ENCODE peak calls at places on chromosomes 4 and X, in five cellular contexts. One of them, this sample, is unnamed.

GRCh38 chr4:42371306-42372063 is 25.8 kb upstream of the SHISA3 start:
- DNase-seq in DND-41: no peak
- DNase-seq in mammary epithelial cell: peak
- DNase-seq in endothelial cell: no peak
- DNase-seq in breast epithelium: no peak
- DNase-seq in this sample: peak

GRCh38 chr4:17807446-17807845 is 3.1 kb downstream of the DCAF16 start:
- DNase-seq in DND-41: no peak
- DNase-seq in endothelial cell: no peak
- DNase-seq in breast epithelium: no peak
- DNase-seq in mammary epithelial cell: no peak
- DNase-seq in this sample: no peak

GRCh38 chrX:77743720-77744119 is 42.3 kb downstream of the ATRX start:
- DNase-seq in mammary epithelial cell: no peak
- DNase-seq in DND-41: no peak
- DNase-seq in breast epithelium: no peak
- DNase-seq in endothelial cell: no peak
- DNase-seq in this sample: no peak

GRCh38 chr4:25928956-25929336 is 14.9 kb downstream of the SMIM20 start:
- DNase-seq in DND-41: no peak
- DNase-seq in endothelial cell: no peak
- DNase-seq in mammary epithelial cell: no peak
- DNase-seq in breast epithelium: no peak
- DNase-seq in this sample: no peak

GRCh38 chr4:25098964-25099843 is 61.0 kb downstream of the SEPSECS start:
- DNase-seq in mammary epithelial cell: peak
- DNase-seq in endothelial cell: no peak
- DNase-seq in breast epithelium: no peak
- DNase-seq in DND-41: peak
- DNase-seq in this sample: no peak

GRCh38 chr4:8023696-8024033 is 84.0 kb upstream of the AFAP1 start:
- DNase-seq in breast epithelium: no peak
- DNase-seq in mammary epithelial cell: no peak
- DNase-seq in DND-41: no peak
- DNase-seq in endothelial cell: no peak
- DNase-seq in this sample: no peak

GRCh38 chr4:53273726-53274125 is 92.1 kb downstream of the SCFD2 start:
- DNase-seq in DND-41: no peak
- DNase-seq in mammary epithelial cell: peak
- DNase-seq in endothelial cell: no peak
- DNase-seq in breast epithelium: no peak
- DNase-seq in this sample: no peak

GRCh38 chrX:155534800-155535199 is 76.4 kb upstream of the F8A3 start:
- DNase-seq in endothelial cell: no peak
- DNase-seq in breast epithelium: no peak
- DNase-seq in DND-41: no peak
- DNase-seq in mammary epithelial cell: no peak
- DNase-seq in this sample: peak

GRCh38 chr4:26015133-26015651 is 101.2 kb downstream of the SMIM20 start:
- DNase-seq in endothelial cell: no peak
- DNase-seq in DND-41: no peak
- DNase-seq in breast epithelium: peak
- DNase-seq in mammary epithelial cell: no peak
- DNase-seq in this sample: no peak

GRCh38 chrX:95058815-95059214 is 1384.8 kb downstream of the FAM133A start:
- DNase-seq in mammary epithelial cell: peak
- DNase-seq in DND-41: no peak
- DNase-seq in breast epithelium: no peak
- DNase-seq in endothelial cell: no peak
- DNase-seq in this sample: no peak

GRCh38 chr4:165359501-165359900 is 19.3 kb upstream of the CPE start:
- DNase-seq in endothelial cell: no peak
- DNase-seq in breast epithelium: no peak
- DNase-seq in mammary epithelial cell: peak
- DNase-seq in DND-41: no peak
- DNase-seq in this sample: no peak

GRCh38 chr4:36081185-36081584 is 163.1 kb downstream of the ARAP2 start:
- DNase-seq in breast epithelium: no peak
- DNase-seq in endothelial cell: no peak
- DNase-seq in mammary epithelial cell: no peak
- DNase-seq in DND-41: no peak
- DNase-seq in this sample: peak

GRCh38 chr4:111960241-111960667 is 185.0 kb upstream of the FAM241A start:
- DNase-seq in breast epithelium: no peak
- DNase-seq in DND-41: no peak
- DNase-seq in mammary epithelial cell: peak
- DNase-seq in endothelial cell: no peak
- DNase-seq in this sample: no peak

GRCh38 chr4:164440196-164440595 is 313.7 kb upstream of the SMIM31 start:
- DNase-seq in mammary epithelial cell: peak
- DNase-seq in endothelial cell: no peak
- DNase-seq in breast epithelium: no peak
- DNase-seq in DND-41: no peak
- DNase-seq in this sample: no peak

GRCh38 chr4:3254302-3255131 is 5.6 kb downstream of the MSANTD1 start:
- DNase-seq in mammary epithelial cell: no peak
- DNase-seq in breast epithelium: no peak
- DNase-seq in DND-41: no peak
- DNase-seq in endothelial cell: no peak
- DNase-seq in this sample: no peak

GRCh38 chr4:100108869-100109268 is 81.4 kb downstream of the DDIT4L start:
- DNase-seq in breast epithelium: no peak
- DNase-seq in DND-41: no peak
- DNase-seq in mammary epithelial cell: no peak
- DNase-seq in endothelial cell: no peak
- DNase-seq in this sample: no peak

DNA sequence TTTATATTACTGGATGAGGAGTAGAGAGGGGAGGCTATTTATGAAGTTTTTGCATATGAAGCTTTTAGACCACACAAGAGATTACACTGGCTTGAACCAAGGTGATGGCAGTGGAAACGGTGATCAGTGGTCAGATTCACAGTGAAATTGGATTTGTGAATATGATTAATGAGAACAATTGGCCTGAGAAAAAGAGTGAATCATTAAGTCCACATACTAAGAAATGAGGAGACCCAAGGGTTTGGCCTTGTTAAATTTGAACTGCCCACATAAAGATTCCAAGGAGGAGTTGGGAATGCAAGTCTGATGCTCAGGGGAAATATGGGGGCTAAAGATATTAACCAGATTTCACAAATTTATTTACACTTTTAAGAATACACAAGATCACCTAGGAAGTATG is 155.3 kb upstream of the ADGRL3 start:
- DNase-seq in breast epithelium: no peak
- DNase-seq in DND-41: no peak
- DNase-seq in endothelial cell: no peak
- DNase-seq in mammary epithelial cell: no peak
- DNase-seq in this sample: no peak
- TF ChIP-seq CTCF in breast epithelium: no peak
- TF ChIP-seq CTCF in DND-41: no peak
- TF ChIP-seq CTCF in endothelial cell: no peak
- TF ChIP-seq CTCF in mammary epithelial cell: no peak
- TF ChIP-seq CTCF in this sample: no peak

GRCh38 chr4:85457752-85458467 is 17.0 kb upstream of the ARHGAP24 start:
- DNase-seq in DND-41: no peak
- DNase-seq in endothelial cell: no peak
- DNase-seq in breast epithelium: no peak
- DNase-seq in mammary epithelial cell: no peak
- DNase-seq in this sample: no peak

GRCh38 chr4:85455942-85456341 is 19.0 kb upstream of the ARHGAP24 start:
- DNase-seq in DND-41: no peak
- DNase-seq in mammary epithelial cell: no peak
- DNase-seq in endothelial cell: no peak
- DNase-seq in breast epithelium: no peak
- DNase-seq in this sample: no peak

GRCh38 chr4:85448880-85449763 is 25.8 kb upstream of the ARHGAP24 start:
- DNase-seq in mammary epithelial cell: no peak
- DNase-seq in endothelial cell: no peak
- DNase-seq in DND-41: no peak
- DNase-seq in breast epithelium: no peak
- DNase-seq in this sample: no peak

GRCh38 chr4:85446462-85446861 is 28.5 kb upstream of the ARHGAP24 start:
- DNase-seq in mammary epithelial cell: no peak
- DNase-seq in DND-41: no peak
- DNase-seq in endothelial cell: no peak
- DNase-seq in breast epithelium: no peak
- DNase-seq in this sample: no peak

GRCh38 chr4:85452073-85452764 is 22.7 kb upstream of the ARHGAP24 start:
- DNase-seq in breast epithelium: no peak
- DNase-seq in endothelial cell: no peak
- DNase-seq in DND-41: no peak
- DNase-seq in mammary epithelial cell: no peak
- DNase-seq in this sample: no peak
- TF ChIP-seq CTCF in breast epithelium: no peak
- TF ChIP-seq CTCF in endothelial cell: no peak
- TF ChIP-seq CTCF in DND-41: no peak
- TF ChIP-seq CTCF in mammary epithelial cell: no peak
- TF ChIP-seq CTCF in this sample: no peak

DNA sequence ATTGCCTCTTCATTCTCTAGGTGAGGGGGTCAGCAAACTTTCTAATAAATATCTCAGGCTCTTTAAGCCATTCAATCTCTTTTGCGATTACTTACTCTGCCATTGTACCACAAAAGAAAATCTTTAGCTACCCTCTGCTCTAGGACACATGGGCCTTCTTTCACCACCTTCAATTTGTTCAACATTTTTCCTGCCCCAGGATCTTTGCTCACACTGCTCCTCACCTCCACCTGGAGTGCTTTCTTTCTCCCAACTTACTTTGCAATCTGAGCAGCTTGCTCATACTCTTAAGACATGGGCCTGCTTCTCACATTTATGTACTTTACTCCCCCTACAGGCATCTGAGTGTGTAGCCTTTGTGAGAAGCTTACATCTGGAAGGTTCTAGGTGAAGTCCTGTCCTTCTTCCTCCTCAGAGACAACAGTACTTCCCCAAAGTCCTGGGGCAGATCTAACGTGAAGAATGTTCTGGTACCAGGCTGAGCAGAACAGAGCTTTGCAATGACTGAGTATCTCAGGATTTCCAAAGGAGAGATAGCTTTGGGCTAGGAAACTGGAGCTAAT is 55.0 kb upstream of the PRDM5 start:
- DNase-seq in endothelial cell: peak
- DNase-seq in breast epithelium: no peak
- DNase-seq in DND-41: peak
- DNase-seq in mammary epithelial cell: peak
- DNase-seq in this sample: peak
- TF ChIP-seq CTCF in endothelial cell: no peak
- TF ChIP-seq CTCF in breast epithelium: no peak
- TF ChIP-seq CTCF in DND-41: peak
- TF ChIP-seq CTCF in mammary epithelial cell: peak
- TF ChIP-seq CTCF in this sample: peak

DNA sequence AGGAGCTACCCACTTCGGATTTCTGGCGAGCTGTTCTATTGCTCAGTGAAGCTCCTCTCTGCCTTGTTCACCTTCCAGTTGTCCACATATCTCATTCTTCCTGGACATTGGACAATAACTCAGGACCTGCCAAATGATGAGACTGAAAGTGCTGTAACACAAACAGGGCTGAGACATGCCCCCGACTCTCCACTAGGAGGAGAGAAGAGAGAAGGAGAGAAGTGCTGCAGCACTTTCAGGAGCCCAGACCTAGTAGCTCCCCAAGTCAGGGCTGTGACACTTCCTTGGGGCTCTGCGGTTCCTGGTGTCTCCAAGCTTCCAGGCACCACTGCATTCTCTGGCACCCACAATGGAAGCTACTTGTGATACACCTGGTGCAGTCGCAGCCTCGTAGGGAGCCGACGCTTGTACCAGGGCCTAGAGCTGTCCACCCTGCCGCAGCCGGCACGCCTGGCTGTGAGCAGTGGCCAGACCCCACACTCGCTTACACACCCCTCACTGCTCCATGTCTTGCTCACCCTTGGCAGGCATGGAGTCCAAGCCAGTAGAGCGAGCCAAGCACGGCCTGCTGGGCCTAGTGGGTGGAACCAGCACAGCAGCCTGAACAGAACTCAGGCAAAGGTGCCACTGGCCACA is 234.9 kb downstream of the TECRL start:
- DNase-seq in breast epithelium: no peak
- DNase-seq in endothelial cell: no peak
- DNase-seq in mammary epithelial cell: no peak
- DNase-seq in DND-41: no peak
- DNase-seq in this sample: no peak
- TF ChIP-seq CTCF in breast epithelium: no peak
- TF ChIP-seq CTCF in endothelial cell: no peak
- TF ChIP-seq CTCF in mammary epithelial cell: no peak
- TF ChIP-seq CTCF in DND-41: no peak
- TF ChIP-seq CTCF in this sample: no peak

GRCh38 chrX:45743081-45743533 is 542.4 kb upstream of the DIPK2B start:
- DNase-seq in breast epithelium: no peak
- DNase-seq in DND-41: no peak
- DNase-seq in mammary epithelial cell: peak
- DNase-seq in endothelial cell: no peak
- DNase-seq in this sample: peak
- TF ChIP-seq CTCF in breast epithelium: no peak
- TF ChIP-seq CTCF in DND-41: peak
- TF ChIP-seq CTCF in mammary epithelial cell: peak
- TF ChIP-seq CTCF in endothelial cell: no peak
- TF ChIP-seq CTCF in this sample: no peak

GRCh38 chrX:1323315-1323714 is 13.3 kb upstream of the IL3RA start:
- DNase-seq in breast epithelium: no peak
- DNase-seq in endothelial cell: peak
- DNase-seq in mammary epithelial cell: no peak
- DNase-seq in DND-41: peak
- DNase-seq in this sample: peak
- TF ChIP-seq CTCF in breast epithelium: no peak
- TF ChIP-seq CTCF in endothelial cell: no peak
- TF ChIP-seq CTCF in mammary epithelial cell: peak
- TF ChIP-seq CTCF in DND-41: peak
- TF ChIP-seq CTCF in this sample: peak